ENCODE peak calls at places on chromosomes 5 and 9, in four cellular contexts. R, S, C and K are unnamed samples.

GRCh38 chr5:140054086-140054689 is 11.1 kb upstream of the NRG2 start:
- DNase-seq in R (no peak), S (no peak), C (no peak), K (no peak)

GRCh38 chr9:86690034-86690433 is 257.3 kb downstream of the GAS1 start:
- DNase-seq in R (no peak), S (no peak), C (no peak), K (no peak)

GRCh38 chr5:42595597-42595996 is 161.0 kb upstream of the CCDC152 start:
- DNase-seq in R (no peak), S (no peak), C (no peak), K (no peak)

GRCh38 chr5:3025392-3025791 is 273.9 kb upstream of the IRX2 start:
- DNase-seq in R (peak), S (no peak), C (no peak), K (no peak)

GRCh38 chr9:117704024-117704575 is at the start of gene TLR4:
- DNase-seq in R (no peak), S (no peak), C (peak), K (peak)

GRCh38 chr5:61744690-61745619 is 412.9 kb downstream of the ZSWIM6 start:
- DNase-seq in R (peak), S (no peak), C (peak), K (no peak)

GRCh38 chr9:20512106-20512505 is 110.2 kb downstream of the MLLT3 start:
- DNase-seq in R (no peak), S (no peak), C (no peak), K (no peak)

GRCh38 chr9:136327313-136327971 is at the start of gene GPSM1:
- DNase-seq in R (peak), S (peak), C (no peak), K (peak)

GRCh38 chr9:99353408-99353807 is 131.3 kb downstream of the SEC61B start:
- DNase-seq in R (no peak), S (no peak), C (no peak), K (no peak)

GRCh38 chr5:88842784-88843183 is 40.2 kb downstream of the MEF2C start:
- DNase-seq in R (no peak), S (no peak), C (no peak), K (no peak)

DNA sequence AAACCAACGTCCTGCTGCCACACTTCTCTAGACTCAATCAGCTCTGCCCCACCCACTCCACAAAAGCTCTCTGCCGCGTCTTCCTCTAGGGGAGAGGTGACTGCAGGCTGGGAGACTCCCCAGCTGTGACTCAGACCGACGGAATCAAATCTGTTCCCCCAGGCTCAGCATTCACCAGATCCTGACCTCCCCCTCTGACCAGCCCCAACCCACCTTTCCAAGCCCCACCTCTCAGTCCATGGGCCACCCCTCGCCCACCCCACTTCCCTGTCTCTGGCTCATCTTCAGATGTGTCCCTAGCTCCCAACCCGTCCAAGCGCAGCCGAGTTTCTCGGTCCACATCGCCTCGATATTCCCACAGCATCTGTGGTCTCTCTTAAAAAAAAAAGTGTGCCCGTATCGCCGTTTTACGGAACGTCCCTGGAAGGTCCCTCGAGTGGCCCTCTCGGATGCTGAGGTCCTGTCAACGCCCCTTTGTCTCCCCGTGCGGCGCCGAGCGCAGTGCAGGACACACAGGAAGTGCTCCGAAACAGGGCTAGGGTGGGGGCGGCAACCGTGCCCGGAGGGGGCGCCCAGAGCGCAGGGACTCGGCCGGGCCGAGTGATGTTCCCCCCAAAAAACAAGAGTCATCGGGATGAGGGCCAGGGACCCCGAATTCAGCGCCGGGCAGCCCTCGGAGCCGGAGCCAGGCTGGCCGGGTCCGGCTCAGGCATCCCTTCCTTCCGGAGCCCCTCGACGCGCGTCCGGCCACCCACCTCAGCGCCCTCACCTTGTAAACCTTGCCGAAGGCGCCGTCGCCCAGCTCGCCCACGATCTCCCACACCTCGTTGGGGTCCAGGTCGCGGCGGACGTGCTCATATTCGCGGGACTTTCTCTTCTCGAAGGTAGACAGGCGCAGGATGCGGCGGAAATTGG is 649 bp downstream of the STK10 start:
- DNase-seq in R (peak), S (peak), C (peak), K (peak)
- TF ChIP-seq CTCF in R (no peak), S (no peak), C (no peak), K (no peak)

DNA sequence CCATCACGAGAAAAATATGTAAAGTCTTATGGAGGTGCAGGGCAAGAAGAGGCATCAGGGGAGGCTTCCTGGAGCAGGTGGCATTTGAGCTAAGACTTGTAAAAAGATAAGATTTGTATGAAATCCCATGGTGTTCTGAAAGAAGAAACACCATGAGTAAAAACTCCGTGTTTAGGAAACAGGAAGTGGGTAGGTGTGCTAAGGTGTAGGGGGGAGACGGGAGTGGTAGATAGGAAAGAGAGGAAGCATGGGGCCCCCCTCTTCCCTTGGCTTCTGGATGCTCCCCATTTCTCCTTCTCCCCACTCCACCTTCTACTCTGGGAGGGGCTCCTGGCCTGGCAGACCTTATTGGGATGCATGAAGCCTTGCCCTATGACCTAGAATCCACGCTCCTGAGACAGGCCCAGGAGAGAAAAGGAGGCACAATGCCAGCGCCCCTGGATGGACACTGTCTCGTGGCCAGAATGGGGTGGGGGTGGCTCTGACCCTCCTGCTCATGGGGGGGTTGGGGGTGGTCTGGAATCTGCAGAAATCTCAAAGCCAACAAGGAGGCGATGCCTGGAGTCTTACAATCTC is 103.6 kb downstream of the GTF3C4 start:
- DNase-seq in R (no peak), S (no peak), C (no peak), K (no peak)
- TF ChIP-seq CTCF in R (no peak), S (no peak), C (no peak), K (no peak)

GRCh38 chr5:98769256-98770157 is 4.0 kb upstream of the RGMB start:
- DNase-seq in R (no peak), S (peak), C (peak), K (peak)
- TF ChIP-seq CTCF in R (no peak), S (peak), C (no peak), K (peak)

DNA sequence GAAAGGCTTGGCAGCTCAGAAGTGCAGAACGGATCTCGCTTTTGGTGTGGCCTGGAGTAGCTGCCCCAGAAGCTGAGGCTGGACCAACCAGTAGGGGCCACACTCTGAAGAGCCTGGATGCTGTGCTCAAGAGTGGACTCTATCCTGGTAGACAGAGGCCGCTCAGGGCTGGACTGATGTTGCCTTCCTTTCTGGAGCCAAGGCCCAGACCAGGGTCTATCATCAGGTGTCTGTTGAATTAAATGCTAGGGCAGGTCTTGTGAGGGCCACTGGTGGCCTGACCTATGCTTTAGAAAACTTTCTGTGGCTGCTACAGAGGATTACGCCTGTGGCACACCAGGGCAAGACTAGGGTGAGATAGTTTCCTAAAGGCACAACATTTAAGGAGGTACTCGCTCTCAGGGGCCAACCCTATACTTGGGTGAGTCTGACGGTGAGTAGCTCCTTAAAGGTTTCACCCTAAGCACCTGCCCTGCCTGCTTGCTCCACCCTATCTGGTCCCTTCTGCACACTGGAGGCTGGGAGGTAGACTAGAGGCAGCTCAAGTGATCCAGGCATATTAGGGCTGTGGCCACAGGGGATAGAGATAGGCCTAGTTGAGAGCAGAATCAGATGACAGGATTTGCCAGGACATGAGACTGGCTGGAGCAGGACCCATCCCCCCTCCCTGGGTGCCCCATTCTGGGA is 9.8 kb upstream of the IRF1 start:
- DNase-seq in R (no peak), S (no peak), C (no peak), K (no peak)
- TF ChIP-seq CTCF in R (peak), S (no peak), C (no peak), K (no peak)

GRCh38 chr9:90547896-90548295 is 94.7 kb downstream of the DIRAS2 start:
- DNase-seq in R (no peak), S (no peak), C (no peak), K (no peak)
- TF ChIP-seq CTCF in R (no peak), S (no peak), C (no peak), K (no peak)